ENCODE peak calls at places on chromosome 19, in seven cellular contexts. S is mesothelial cell of epicardium, O is neural crest cell, Q is RWPE1, H is foreskin fibroblast, B is nephron progenitor cell, A is mucosa of descending colon. N is an unnamed sample.

GRCh38 chr19:29404951-29405727 is 120.7 kb upstream of the VSTM2B start:
- DNase-seq in O (peak), S (peak), A (peak), H (no peak), B (peak), Q (peak), N (no peak)

GRCh38 chr19:28577199-28577598 is 635.8 kb downstream of the UQCRFS1 start:
- DNase-seq in H (no peak), S (no peak), Q (no peak), O (no peak), A (no peak), B (peak), N (no peak)

GRCh38 chr19:3520166-3521103 is 14.3 kb downstream of the FZR1 start:
- DNase-seq in Q (peak), S (no peak), O (no peak), B (no peak), A (no peak), H (no peak), N (no peak)

GRCh38 chr19:10699650-10700335 is 1.4 kb upstream of the QTRT1 start:
- DNase-seq in A (peak), Q (peak), B (peak), H (peak), O (peak), S (no peak), N (no peak)

GRCh38 chr19:15213715-15214381 is 13.1 kb upstream of the NOTCH3 start:
- DNase-seq in A (no peak), S (no peak), Q (no peak), O (no peak), H (peak), B (peak), N (no peak)

GRCh38 chr19:29772696-29773095 is 39.1 kb upstream of the CCNE1 start:
- DNase-seq in H (no peak), O (no peak), S (no peak), B (no peak), Q (no peak), A (no peak), N (no peak)

GRCh38 chr19:51654783-51655182 is 8.2 kb upstream of the SIGLEC14 start:
- DNase-seq in H (no peak), Q (no peak), B (no peak), S (no peak), A (no peak), O (no peak), N (no peak)

GRCh38 chr19:56839665-56840451 is 668 bp downstream of the PEG3 start:
- DNase-seq in B (no peak), H (peak), Q (no peak), A (peak), O (no peak), S (no peak), N (no peak)

GRCh38 chr19:15124572-15125231 is 17.5 kb downstream of the SYDE1 start:
- DNase-seq in S (no peak), H (peak), Q (no peak), A (peak), O (no peak), B (peak), N (no peak)

GRCh38 chr19:51572415-51572814 is 1.3 kb downstream of the ZNF175 start:
- DNase-seq in S (no peak), B (no peak), Q (no peak), H (no peak), O (no peak), A (peak), N (no peak)

GRCh38 chr19:45630463-45630862 is 8.7 kb downstream of the EML2 start:
- DNase-seq in S (no peak), H (peak), O (no peak), A (no peak), B (no peak), Q (peak), N (no peak)

GRCh38 chr19:12411893-12412292 is 10.8 kb upstream of the ZNF799 start:
- DNase-seq in O (no peak), Q (no peak), S (no peak), H (no peak), A (no peak), B (no peak), N (no peak)

GRCh38 chr19:12656899-12657571 is 9.5 kb downstream of the MAN2B1 start:
- DNase-seq in B (no peak), S (no peak), O (no peak), H (no peak), Q (no peak), A (no peak), N (no peak)

GRCh38 chr19:29927944-29928669 is 13.9 kb upstream of the URI1 start:
- DNase-seq in O (peak), H (no peak), S (no peak), Q (no peak), A (no peak), B (peak), N (peak)

GRCh38 chr19:35592226-35592625 is 6.3 kb downstream of the PMIS2 start:
- DNase-seq in O (no peak), A (peak), Q (no peak), B (peak), S (no peak), H (peak), N (no peak)

GRCh38 chr19:30596813-30597399 is 224.7 kb downstream of the ZNF536 start:
- DNase-seq in B (no peak), Q (no peak), S (no peak), O (no peak), A (no peak), H (no peak), N (no peak)

GRCh38 chr19:35531291-35531690 is 2.0 kb upstream of the GAPDHS start:
- DNase-seq in O (no peak), A (no peak), B (no peak), S (no peak), Q (no peak), H (no peak), N (no peak)

GRCh38 chr19:19379527-19379926 is 25.9 kb upstream of the GATAD2A start:
- DNase-seq in Q (no peak), A (no peak), B (no peak), O (no peak), H (no peak), S (no peak), N (no peak)

GRCh38 chr19:48487544-48487943 is 18.4 kb downstream of the CYTH2 start:
- DNase-seq in H (no peak), O (no peak), A (no peak), S (no peak), Q (no peak), B (no peak), N (no peak)

GRCh38 chr19:47356900-47357299 is 7.8 kb downstream of the DHX34 start:
- DNase-seq in B (no peak), O (no peak), S (no peak), A (no peak), Q (no peak), H (no peak), N (no peak)

GRCh38 chr19:19274146-19274545 is 1.0 kb upstream of the TM6SF2 start:
- DNase-seq in A (no peak), S (no peak), B (no peak), O (no peak), H (no peak), Q (no peak), N (no peak)

GRCh38 chr19:37007587-37008220 is 70.5 kb upstream of the ZNF420 start:
- DNase-seq in O (no peak), Q (peak), A (peak), S (no peak), B (no peak), H (peak), N (no peak)

GRCh38 chr19:12783226-12783848 is 7.9 kb upstream of the JUNB start:
- DNase-seq in S (no peak), H (peak), A (no peak), O (no peak), Q (peak), B (no peak), N (no peak)

GRCh38 chr19:51576850-51577249 is 5.8 kb downstream of the ZNF175 start:
- DNase-seq in O (no peak), S (no peak), A (no peak), H (no peak), Q (no peak), B (no peak), N (no peak)

GRCh38 chr19:49422407-49423277 is 599 bp downstream of the PTH2 start:
- DNase-seq in B (peak), Q (no peak), O (peak), S (no peak), H (peak), A (peak), N (no peak)

GRCh38 chr19:20247016-20247683 is 80.1 kb downstream of the ZNF486 start:
- DNase-seq in B (peak), O (peak), S (no peak), Q (no peak), H (peak), A (peak), N (no peak)

GRCh38 chr19:52188822-52189744 is 769 bp upstream of the PPP2R1A start:
- DNase-seq in B (peak), A (peak), Q (no peak), O (peak), H (peak), S (peak), N (peak)

GRCh38 chr19:49119411-49120324 is at the start of gene PPFIA3:
- DNase-seq in H (peak), Q (no peak), B (peak), A (peak), S (no peak), O (peak), N (no peak)

GRCh38 chr19:36172852-36173251 is 20.6 kb upstream of the COX7A1 start:
- DNase-seq in H (no peak), S (no peak), O (no peak), A (no peak), B (no peak), Q (no peak), N (no peak)

GRCh38 chr19:10270180-10270615 is 722 bp upstream of the ICAM1 start:
- DNase-seq in O (no peak), Q (no peak), S (no peak), B (peak), H (peak), A (peak), N (no peak)

GRCh38 chr19:33411621-33412180 is 38.2 kb downstream of the CEBPG start:
- DNase-seq in A (no peak), O (no peak), S (no peak), B (no peak), Q (no peak), H (no peak), N (no peak)

GRCh38 chr19:48137411-48137810 is 26.8 kb upstream of the PLA2G4C start:
- DNase-seq in S (no peak), Q (no peak), H (no peak), B (no peak), O (no peak), A (no peak), N (no peak)

GRCh38 chr19:14432817-14433453 is at the start of gene PKN1:
- DNase-seq in O (peak), A (peak), H (peak), S (no peak), B (peak), Q (peak), N (no peak)

GRCh38 chr19:45419396-45419795 is 4.3 kb downstream of the ERCC1 start:
- DNase-seq in A (no peak), Q (no peak), S (no peak), O (no peak), H (no peak), B (no peak), N (no peak)

GRCh38 chr19:39438270-39438934 is 2.7 kb upstream of the RPS16 start:
- DNase-seq in O (no peak), H (peak), Q (no peak), B (no peak), S (no peak), A (no peak), N (no peak)

GRCh38 chr19:42445948-42446347 is 3.2 kb upstream of the CXCL17 start:
- DNase-seq in A (no peak), H (no peak), B (no peak), O (no peak), S (no peak), Q (no peak), N (no peak)

GRCh38 chr19:42440357-42441046 is 2.2 kb downstream of the CXCL17 start:
- DNase-seq in B (peak), S (peak), O (peak), H (peak), A (peak), Q (peak), N (peak)

GRCh38 chr19:42443944-42444398 is 1.2 kb upstream of the CXCL17 start:
- DNase-seq in B (no peak), O (no peak), H (no peak), S (no peak), Q (no peak), A (peak), N (no peak)

GRCh38 chr19:42441047-42441440 is 1.7 kb downstream of the CXCL17 start:
- DNase-seq in A (no peak), B (no peak), O (no peak), Q (no peak), H (no peak), S (no peak), N (no peak)

GRCh38 chr19:42442833-42443232 is at the start of gene CXCL17:
- DNase-seq in O (no peak), B (no peak), A (no peak), S (no peak), Q (no peak), H (no peak), N (no peak)
- TF ChIP-seq CTCF in O (no peak), B (no peak), A (no peak), S (no peak), Q (no peak), H (no peak), N (no peak)

DNA sequence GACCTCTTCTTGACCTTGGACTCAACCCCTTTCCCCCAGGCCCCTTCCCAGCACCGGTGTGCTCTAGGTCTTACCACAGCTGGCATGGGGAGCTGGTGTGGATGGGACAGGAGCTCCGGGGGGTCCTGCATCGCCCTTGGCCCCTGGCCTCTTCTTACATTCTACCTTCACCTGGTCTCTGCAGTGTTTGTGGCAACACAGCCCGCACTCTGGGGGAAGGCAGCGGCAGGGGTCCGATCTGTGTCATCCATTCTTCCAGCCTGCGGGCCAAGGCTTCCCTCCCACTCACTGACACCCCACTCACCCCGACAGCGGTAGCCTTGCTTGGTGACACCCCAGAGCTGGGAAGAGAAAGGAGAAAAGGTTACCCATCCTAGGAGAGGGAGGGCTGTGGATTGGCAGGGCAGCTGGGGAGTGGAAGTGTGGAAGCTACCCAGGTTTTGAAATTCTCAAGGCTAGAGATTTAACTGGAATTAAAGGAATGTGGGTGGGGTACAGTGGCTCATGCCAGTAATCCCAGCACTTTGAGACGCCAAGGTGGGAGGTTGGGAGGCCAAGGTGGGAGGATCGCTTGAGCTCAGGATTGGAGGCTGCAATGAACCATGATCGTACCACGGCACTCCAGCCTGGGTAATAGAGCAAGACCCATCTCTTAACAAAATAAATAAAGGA is 8.3 kb downstream of the FAM98C start:
- DNase-seq in Q (no peak), S (no peak), O (no peak), A (no peak), B (no peak), H (no peak), N (no peak)
- TF ChIP-seq CTCF in Q (no peak), S (no peak), O (no peak), A (no peak), B (no peak), H (no peak), N (no peak)

GRCh38 chr19:1466018-1466460 is 13.0 kb downstream of the C19orf25 start:
- DNase-seq in Q (no peak), S (no peak), A (no peak), H (no peak), B (no peak), O (no peak), N (no peak)

GRCh38 chr19:1467228-1467511 is 11.8 kb downstream of the C19orf25 start:
- DNase-seq in A (no peak), O (no peak), Q (no peak), H (peak), S (no peak), B (no peak), N (no peak)

GRCh38 chr19:1468274-1469199 is 10.5 kb downstream of the C19orf25 start:
- DNase-seq in A (peak), B (peak), Q (no peak), O (no peak), H (peak), S (no peak), N (no peak)

GRCh38 chr19:1466461-1467227 is 12.4 kb downstream of the C19orf25 start:
- DNase-seq in A (no peak), S (no peak), O (no peak), B (peak), Q (no peak), H (peak), N (no peak)

DNA sequence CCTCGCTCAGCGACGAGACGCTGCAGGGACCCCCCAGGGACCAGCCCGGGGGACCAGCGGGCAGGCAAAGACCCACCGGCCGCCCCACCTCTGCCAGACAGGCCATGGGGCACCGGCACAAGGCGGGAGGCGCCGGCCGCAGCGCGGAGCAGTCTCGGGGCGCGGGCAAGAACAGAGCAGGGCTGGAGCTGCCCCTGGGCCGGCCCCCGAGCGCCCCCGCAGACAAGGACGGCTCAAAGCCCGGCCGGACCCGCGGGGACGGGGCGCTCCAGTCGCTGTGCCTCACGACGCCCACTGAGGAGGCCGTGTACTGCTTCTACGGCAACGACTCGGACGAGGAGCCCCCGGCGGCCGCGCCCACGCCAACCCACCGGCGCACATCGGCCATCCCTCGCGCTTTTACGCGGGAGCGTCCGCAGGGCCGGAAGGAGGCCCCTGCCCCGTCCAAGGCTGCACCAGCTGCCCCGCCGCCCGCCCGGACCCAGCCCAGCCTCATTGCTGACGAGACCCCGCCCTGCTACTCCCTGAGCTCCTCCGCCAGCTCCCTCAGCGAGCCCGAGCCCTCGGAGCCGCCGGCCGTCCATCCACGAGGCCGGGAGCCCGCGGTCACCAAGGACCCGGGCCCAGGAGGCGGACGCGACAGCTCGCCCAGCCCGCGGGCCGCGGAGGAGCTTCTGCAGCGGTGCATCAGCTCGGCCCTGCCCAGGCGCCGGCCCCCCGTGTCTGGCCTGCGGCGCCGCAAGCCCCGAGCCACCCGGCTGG is 11.3 kb downstream of the C19orf25 start:
- DNase-seq in A (no peak), B (peak), Q (no peak), S (no peak), O (no peak), H (peak), N (no peak)
- TF ChIP-seq CTCF in A (no peak), B (no peak), Q (no peak), S (no peak), O (no peak), H (no peak), N (no peak)

GRCh38 chr19:50537306-50537685 is 23.6 kb upstream of the ASPDH start:
- DNase-seq in B (no peak), S (no peak), Q (no peak), A (no peak), O (no peak), H (no peak), N (no peak)

GRCh38 chr19:50534478-50534877 is 20.8 kb upstream of the ASPDH start:
- DNase-seq in H (no peak), S (no peak), O (no peak), Q (no peak), B (no peak), A (no peak), N (no peak)

GRCh38 chr19:50535672-50536071 is 22.0 kb upstream of the ASPDH start:
- DNase-seq in H (no peak), Q (no peak), A (no peak), B (no peak), S (no peak), O (no peak), N (no peak)

GRCh38 chr19:50537769-50538230 is 24.1 kb upstream of the ASPDH start:
- DNase-seq in Q (peak), S (peak), H (peak), A (peak), B (peak), O (peak), N (peak)

DNA sequence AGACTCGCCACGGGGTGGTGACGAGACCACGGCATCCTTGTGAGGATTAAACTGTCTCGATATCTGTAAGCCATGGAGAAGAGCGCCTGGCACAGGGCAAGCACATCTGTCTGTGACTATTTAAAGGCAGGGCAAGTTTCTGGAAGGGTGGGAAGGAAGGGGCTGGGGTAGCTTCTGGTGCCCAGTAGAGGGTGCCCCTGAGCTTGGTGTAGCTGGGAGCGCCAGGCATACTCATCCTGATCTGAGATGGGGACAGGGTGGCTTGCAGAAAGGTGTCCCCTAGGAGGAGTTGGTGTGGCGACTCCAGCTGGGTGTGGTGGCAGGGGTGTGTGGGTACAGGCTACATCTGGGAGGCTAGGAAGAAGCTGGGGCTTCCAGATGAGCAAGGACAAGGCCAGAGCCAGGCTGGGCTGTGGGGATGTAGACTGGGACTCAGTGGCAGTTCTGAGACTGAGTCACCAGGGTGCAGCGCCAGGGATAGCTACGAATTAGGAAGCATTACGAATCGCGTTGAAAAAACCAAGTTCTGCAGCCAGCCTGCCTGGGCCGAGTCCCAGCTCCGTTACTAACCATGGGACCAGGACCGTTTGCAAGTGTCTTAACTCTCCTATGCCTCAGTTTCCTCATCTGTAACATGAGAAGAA is 23.1 kb upstream of the ASPDH start:
- DNase-seq in A (no peak), B (no peak), O (no peak), S (no peak), Q (no peak), H (no peak), N (no peak)
- TF ChIP-seq CTCF in A (no peak), B (no peak), O (no peak), S (no peak), Q (no peak), H (no peak), N (no peak)